ENCODE peak calls at places on chromosome 13, in ten cellular contexts. C, G, E, J, O, F, U, Z, B and Q are unnamed samples.

GRCh38 chr13:59747529-59747928 is 416.2 kb downstream of the DIAPH3 start:
- DNase-seq in C (no peak), G (peak; percentile 25), E (no peak), J (no peak), O (no peak), F (no peak), U (no peak), Z (no peak), B (no peak), Q (peak; percentile 56)

GRCh38 chr13:20544186-20544914 is 18.7 kb upstream of the CRYL1 start:
- DNase-seq in C (no peak), G (peak; percentile 44), E (no peak), J (no peak), O (no peak), F (no peak), U (no peak), Z (no peak), B (no peak), Q (no peak)

GRCh38 chr13:112333756-112334543 is 42.2 kb upstream of the SPACA7 start:
- DNase-seq in C (no peak), G (peak; percentile 41), E (no peak), J (no peak), O (no peak), F (no peak), U (no peak), Z (no peak), B (no peak), Q (no peak)

GRCh38 chr13:81929988-81930387 is 1589.1 kb upstream of the SPRY2 start:
- DNase-seq in C (peak; percentile 2), G (peak; percentile 36), E (no peak), J (no peak), O (no peak), F (no peak), U (no peak), Z (peak; percentile 3), B (no peak), Q (peak; percentile 44)

GRCh38 chr13:33132644-33133440 is 116.6 kb downstream of the KL start:
- DNase-seq in C (peak; percentile 75), G (no peak), E (no peak), J (no peak), O (no peak), F (no peak), U (no peak), Z (no peak), B (no peak), Q (no peak)

GRCh38 chr13:51590966-51591627 is 6.8 kb downstream of the WDFY2 start:
- DNase-seq in C (peak; percentile 97), G (peak; percentile 80), E (no peak), J (no peak), O (peak; percentile 41), F (no peak), U (no peak), Z (peak; percentile 68), B (no peak), Q (peak; percentile 70)

GRCh38 chr13:102693250-102693649 is 1.6 kb downstream of the METTL21C start:
- DNase-seq in C (no peak), G (no peak), E (no peak), J (no peak), O (no peak), F (no peak), U (no peak), Z (no peak), B (no peak), Q (no peak)

GRCh38 chr13:41568990-41569387 is 111.6 kb downstream of the RGCC start:
- DNase-seq in C (peak; percentile 87), G (no peak), E (no peak), J (no peak), O (no peak), F (no peak), U (no peak), Z (no peak), B (no peak), Q (no peak)

GRCh38 chr13:29472317-29472961 is 123.0 kb downstream of the SLC7A1 start:
- DNase-seq in C (peak; percentile 57), G (peak; percentile 81), E (no peak), J (no peak), O (peak; percentile 47), F (no peak), U (peak; percentile 66), Z (peak; percentile 29), B (no peak), Q (peak; percentile 61)

GRCh38 chr13:113283904-113284303 is 13.1 kb upstream of the LAMP1 start:
- DNase-seq in C (no peak), G (no peak), E (no peak), J (no peak), O (no peak), F (no peak), U (peak; percentile 1), Z (no peak), B (no peak), Q (no peak)

GRCh38 chr13:32902898-32903297 is 113.3 kb upstream of the KL start:
- DNase-seq in C (peak; percentile 62), G (no peak), E (no peak), J (no peak), O (peak; percentile 44), F (no peak), U (peak; percentile 95), Z (no peak), B (no peak), Q (no peak)

GRCh38 chr13:39321578-39321977 is 281.4 kb downstream of the LHFPL6 start:
- DNase-seq in C (peak; percentile 84), G (no peak), E (no peak), J (no peak), O (no peak), F (no peak), U (peak; percentile 58), Z (no peak), B (no peak), Q (no peak)

GRCh38 chr13:41458187-41458938 is 1.0 kb downstream of the RGCC start:
- DNase-seq in C (no peak), G (peak; percentile 53), E (no peak), J (no peak), O (peak; percentile 53), F (no peak), U (peak; percentile 69), Z (peak; percentile 42), B (no peak), Q (no peak)

GRCh38 chr13:33455291-33455690 is 169.7 kb upstream of the STARD13 start:
- DNase-seq in C (no peak), G (no peak), E (no peak), J (no peak), O (no peak), F (no peak), U (no peak), Z (no peak), B (no peak), Q (no peak)

GRCh38 chr13:53010374-53011105 is 18.1 kb upstream of the OLFM4 start:
- DNase-seq in C (no peak), G (no peak), E (no peak), J (no peak), O (peak; percentile 77), F (peak; percentile 78), U (no peak), Z (peak; percentile 78), B (no peak), Q (no peak)

GRCh38 chr13:22061371-22061805 is 390.5 kb downstream of the FGF9 start:
- DNase-seq in C (no peak), G (no peak), E (peak; percentile 24), J (no peak), O (no peak), F (no peak), U (no peak), Z (no peak), B (no peak), Q (no peak)

GRCh38 chr13:40433577-40433976 is 232.9 kb downstream of the FOXO1 start:
- DNase-seq in C (no peak), G (peak; percentile 56), E (no peak), J (no peak), O (no peak), F (no peak), U (no peak), Z (no peak), B (no peak), Q (no peak)

GRCh38 chr13:70386919-70387318 is 278.7 kb upstream of the KLHL1 start:
- DNase-seq in C (no peak), G (no peak), E (no peak), J (no peak), O (no peak), F (no peak), U (no peak), Z (no peak), B (no peak), Q (no peak)

GRCh38 chr13:39566216-39566869 is 36.6 kb downstream of the LHFPL6 start:
- DNase-seq in C (no peak), G (no peak), E (no peak), J (no peak), O (no peak), F (no peak), U (no peak), Z (peak; percentile 74), B (no peak), Q (no peak)

GRCh38 chr13:27037171-27037570 is 134.4 kb downstream of the USP12 start:
- DNase-seq in C (no peak), G (no peak), E (no peak), J (no peak), O (no peak), F (no peak), U (no peak), Z (no peak), B (no peak), Q (no peak)

GRCh38 chr13:114226088-114226487 is 8.6 kb upstream of the CDC16 start:
- DNase-seq in C (peak; percentile 31), G (peak; percentile 27), E (no peak), J (no peak), O (no peak), F (no peak), U (no peak), Z (no peak), B (no peak), Q (no peak)

GRCh38 chr13:99380921-99381645 is 73.9 kb upstream of the GPR183 start:
- DNase-seq in C (no peak), G (no peak), E (no peak), J (no peak), O (no peak), F (no peak), U (no peak), Z (no peak), B (no peak), Q (no peak)

GRCh38 chr13:23146811-23147245 is 34.0 kb upstream of the SGCG start:
- DNase-seq in C (no peak), G (peak; percentile 80), E (no peak), J (no peak), O (no peak), F (no peak), U (no peak), Z (no peak), B (no peak), Q (no peak)

GRCh38 chr13:95924389-95924994 is 128.7 kb downstream of the UGGT2 start:
- DNase-seq in C (peak; percentile 90), G (peak; percentile 88), E (no peak), J (no peak), O (no peak), F (no peak), U (no peak), Z (peak; percentile 75), B (peak; percentile 61), Q (peak; percentile 56)

GRCh38 chr13:24802074-24802473 is 38.1 kb downstream of the RNF17 start:
- DNase-seq in C (peak; percentile 9), G (peak; percentile 66), E (no peak), J (no peak), O (no peak), F (no peak), U (no peak), Z (peak; percentile 39), B (peak; percentile 3), Q (no peak)

GRCh38 chr13:51361111-51361510 is 21.6 kb downstream of the SERPINE3 start:
- DNase-seq in C (no peak), G (no peak), E (no peak), J (no peak), O (no peak), F (no peak), U (no peak), Z (no peak), B (no peak), Q (no peak)

GRCh38 chr13:26561636-26562537 is 4.4 kb downstream of the WASF3 start:
- DNase-seq in C (peak; percentile 76), G (no peak), E (no peak), J (no peak), O (no peak), F (no peak), U (no peak), Z (no peak), B (no peak), Q (no peak)

GRCh38 chr13:27131202-27131623 is 40.4 kb downstream of the USP12 start:
- DNase-seq in C (no peak), G (peak; percentile 31), E (peak; percentile 23), J (peak; percentile 19), O (no peak), F (no peak), U (no peak), Z (peak; percentile 98), B (no peak), Q (no peak)